ENCODE peak calls at places on chromosomes 7 and 10, in ten cellular contexts. G is AG09309; C is activated effector memory CD4-positive, alpha-beta T cell treated with anti-CD3 and anti-CD28 coated beads, Interleukin-2, amount 50 U/mL, for 16 hours; H is GM19239; V is neural crest cell; L is stimulated activated CD4-positive, alpha-beta T cell treated with anti-CD3 and anti-CD28 coated beads, Interleukin-4, amount 100 ng/mL, for 4 hours; T is KG1; F is HFF-Myc; K is head of caudate nucleus; Q is neural progenitor cell. U is an unnamed sample.

GRCh38 chr7:2518101-2518500 is 1.5 kb upstream of the LFNG start:
- DNase-seq in G (no peak), C (no peak), H (no peak), V (no peak), L (no peak), T (no peak), F (no peak), K (no peak), Q (no peak), U (no peak)

GRCh38 chr7:55457801-55458200 is 92.7 kb downstream of the LANCL2 start:
- DNase-seq in G (no peak), C (no peak), H (no peak), V (no peak), L (no peak), T (no peak), F (no peak), K (no peak), Q (no peak), U (no peak)

GRCh38 chr10:32004161-32004591 is 52.0 kb downstream of the KIF5B start:
- DNase-seq in G (no peak), C (no peak), H (no peak), V (no peak), L (no peak), T (no peak), F (no peak), K (peak; percentile 27), Q (no peak), U (peak; percentile 67)

GRCh38 chr10:4650572-4650971 is 175.4 kb upstream of the AKR1E2 start:
- DNase-seq in G (peak; percentile 53), C (no peak), H (no peak), V (no peak), L (no peak), T (no peak), F (peak; percentile 44), K (no peak), Q (no peak), U (no peak)

GRCh38 chr10:73131295-73131694 is 21.0 kb downstream of the NUDT13 start:
- DNase-seq in G (no peak), C (no peak), H (no peak), V (no peak), L (no peak), T (no peak), F (no peak), K (no peak), Q (no peak), U (no peak)

GRCh38 chr10:99555371-99556224 is 22.9 kb downstream of the NKX2-3 start:
- DNase-seq in G (no peak), C (no peak), H (no peak), V (no peak), L (no peak), T (no peak), F (no peak), K (no peak), Q (no peak), U (no peak)

GRCh38 chr7:1174881-1175596 is 15.0 kb upstream of the ZFAND2A start:
- DNase-seq in G (no peak), C (no peak), H (no peak), V (no peak), L (no peak), T (no peak), F (no peak), K (no peak), Q (no peak), U (no peak)

GRCh38 chr7:138027100-138027499 is 25.2 kb upstream of the CREB3L2 start:
- DNase-seq in G (no peak), C (no peak), H (no peak), V (no peak), L (no peak), T (no peak), F (no peak), K (no peak), Q (no peak), U (no peak)

GRCh38 chr10:132407846-132408278 is 10.9 kb downstream of the PWWP2B start:
- DNase-seq in G (no peak), C (no peak), H (no peak), V (no peak), L (no peak), T (no peak), F (no peak), K (no peak), Q (no peak), U (peak; percentile 62)

GRCh38 chr10:91220194-91220953 is at the start of gene PCGF5:
- DNase-seq in G (peak; percentile 38), C (peak; percentile 97), H (peak; percentile 92), V (peak; percentile 79), L (peak; percentile 83), T (peak; percentile 67), F (no peak), K (peak; percentile 67), Q (peak; percentile 96), U (peak; percentile 91)

GRCh38 chr10:45428611-45429510 is 54.8 kb downstream of the ALOX5 start:
- DNase-seq in G (no peak), C (peak; percentile 56), H (no peak), V (no peak), L (no peak), T (no peak), F (no peak), K (no peak), Q (no peak), U (no peak)

GRCh38 chr10:7950981-7951847 is 103.3 kb upstream of the GATA3 start:
- DNase-seq in G (no peak), C (no peak), H (no peak), V (no peak), L (no peak), T (no peak), F (no peak), K (no peak), Q (no peak), U (no peak)

GRCh38 chr10:22655312-22655973 is 58.9 kb downstream of the PIP4K2A start:
- DNase-seq in G (peak; percentile 34), C (peak; percentile 74), H (no peak), V (no peak), L (peak; percentile 41), T (no peak), F (peak; percentile 77), K (no peak), Q (no peak), U (no peak)

GRCh38 chr10:100881552-100882250 is 31.1 kb upstream of the SLF2 start:
- DNase-seq in G (no peak), C (peak; percentile 60), H (no peak), V (no peak), L (no peak), T (no peak), F (no peak), K (no peak), Q (no peak), U (no peak)

GRCh38 chr10:78255214-78255613 is 221.6 kb downstream of the RPS24 start:
- DNase-seq in G (no peak), C (no peak), H (no peak), V (no peak), L (no peak), T (no peak), F (no peak), K (no peak), Q (no peak), U (no peak)

GRCh38 chr7:7799138-7799537 is 80.7 kb upstream of the RPA3 start:
- DNase-seq in G (no peak), C (no peak), H (no peak), V (no peak), L (no peak), T (no peak), F (no peak), K (no peak), Q (no peak), U (no peak)

GRCh38 chr10:80260295-80261243 is 28.9 kb downstream of the MAT1A start:
- DNase-seq in G (no peak), C (peak; percentile 70), H (peak; percentile 20), V (peak; percentile 79), L (no peak), T (peak; percentile 26), F (no peak), K (no peak), Q (peak; percentile 63), U (peak; percentile 16)

GRCh38 chr10:65126288-65126687 is 1605.1 kb downstream of the REEP3 start:
- DNase-seq in G (no peak), C (no peak), H (no peak), V (no peak), L (no peak), T (no peak), F (no peak), K (no peak), Q (no peak), U (no peak)

GRCh38 chr7:67598469-67598868 is 601.8 kb downstream of the TYW1 start:
- DNase-seq in G (no peak), C (no peak), H (no peak), V (no peak), L (no peak), T (no peak), F (no peak), K (no peak), Q (no peak), U (no peak)

GRCh38 chr7:8566016-8566415 is 132.6 kb downstream of the NXPH1 start:
- DNase-seq in G (no peak), C (no peak), H (no peak), V (no peak), L (no peak), T (no peak), F (no peak), K (no peak), Q (no peak), U (no peak)

GRCh38 chr10:125535559-125535958 is 147.4 kb downstream of the TEX36 start:
- DNase-seq in G (no peak), C (no peak), H (no peak), V (no peak), L (no peak), T (no peak), F (no peak), K (no peak), Q (no peak), U (peak; percentile 33)

GRCh38 chr7:127948936-127949335 is 82.3 kb downstream of the LRRC4 start:
- DNase-seq in G (no peak), C (no peak), H (no peak), V (no peak), L (no peak), T (no peak), F (no peak), K (no peak), Q (no peak), U (no peak)

GRCh38 chr7:39609462-39610149 is 13.8 kb upstream of the RALA start:
- DNase-seq in G (no peak), C (no peak), H (peak; percentile 17), V (peak; percentile 26), L (no peak), T (no peak), F (no peak), K (no peak), Q (peak; percentile 72), U (peak; percentile 7)

GRCh38 chr7:45573636-45574470 is at the start of gene ADCY1:
- DNase-seq in G (no peak), C (no peak), H (no peak), V (peak; percentile 45), L (no peak), T (no peak), F (no peak), K (no peak), Q (peak; percentile 83), U (no peak)

GRCh38 chr7:33050425-33051318 is 11.9 kb downstream of the NT5C3A start:
- DNase-seq in G (peak; percentile 14), C (no peak), H (no peak), V (no peak), L (no peak), T (peak; percentile 89), F (peak; percentile 16), K (no peak), Q (peak; percentile 33), U (peak; percentile 22)

GRCh38 chr7:128755075-128755474 is 15.9 kb downstream of the CALU start:
- DNase-seq in G (no peak), C (no peak), H (no peak), V (no peak), L (no peak), T (no peak), F (no peak), K (no peak), Q (no peak), U (no peak)

U was measured in Ammon's horn.